ENCODE peak calls at places on chromosomes 16 and 17, in nine cellular contexts. One of them, this sample, is unnamed. For H3K4me1, the result is how much of the 10 kb centered on the place peaks cover.

GRCh38 chr17:10513284-10514067 is 4.9 kb downstream of the MYH1 start:
- DNase-seq in adrenal gland: no peak
- DNase-seq in thyroid gland: no peak
- DNase-seq in body of pancreas: no peak
- DNase-seq in HCT116: no peak
- DNase-seq in heart left ventricle: no peak
- DNase-seq in endothelial cell of umbilical vein: no peak
- DNase-seq in Peyer's patch: no peak
- DNase-seq in ovary: no peak
- DNase-seq in this sample: peak

GRCh38 chr16:142405-142804 is 3.9 kb upstream of the NPRL3 start:
- DNase-seq in body of pancreas: no peak
- DNase-seq in ovary: no peak
- DNase-seq in HCT116: no peak
- DNase-seq in endothelial cell of umbilical vein: no peak
- DNase-seq in thyroid gland: no peak
- DNase-seq in heart left ventricle: no peak
- DNase-seq in adrenal gland: no peak
- DNase-seq in Peyer's patch: no peak
- DNase-seq in this sample: no peak

GRCh38 chr17:62064791-62065563 is at the start of gene MED13:
- DNase-seq in Peyer's patch: peak
- DNase-seq in HCT116: no peak
- DNase-seq in ovary: peak
- DNase-seq in adrenal gland: peak
- DNase-seq in endothelial cell of umbilical vein: peak
- DNase-seq in heart left ventricle: peak
- DNase-seq in thyroid gland: peak
- DNase-seq in body of pancreas: peak
- DNase-seq in this sample: peak

GRCh38 chr16:19419691-19420060 is 2.0 kb downstream of the TMC5 start:
- DNase-seq in ovary: no peak
- DNase-seq in body of pancreas: no peak
- DNase-seq in Peyer's patch: peak
- DNase-seq in HCT116: peak
- DNase-seq in adrenal gland: no peak
- DNase-seq in thyroid gland: no peak
- DNase-seq in heart left ventricle: no peak
- DNase-seq in endothelial cell of umbilical vein: no peak
- DNase-seq in this sample: no peak

GRCh38 chr17:2064511-2064910 is 9.6 kb downstream of the HIC1 start:
- DNase-seq in endothelial cell of umbilical vein: no peak
- DNase-seq in thyroid gland: no peak
- DNase-seq in HCT116: no peak
- DNase-seq in body of pancreas: no peak
- DNase-seq in ovary: no peak
- DNase-seq in heart left ventricle: no peak
- DNase-seq in Peyer's patch: peak
- DNase-seq in adrenal gland: no peak
- DNase-seq in this sample: no peak

GRCh38 chr16:51393381-51394005 is 242.4 kb upstream of the SALL1 start:
- DNase-seq in Peyer's patch: no peak
- DNase-seq in HCT116: no peak
- DNase-seq in ovary: no peak
- DNase-seq in body of pancreas: no peak
- DNase-seq in heart left ventricle: no peak
- DNase-seq in endothelial cell of umbilical vein: peak
- DNase-seq in adrenal gland: no peak
- DNase-seq in thyroid gland: no peak
- DNase-seq in this sample: no peak

GRCh38 chr16:30886145-30886544 is 7.7 kb downstream of the BCL7C start:
- DNase-seq in endothelial cell of umbilical vein: no peak
- DNase-seq in body of pancreas: no peak
- DNase-seq in HCT116: no peak
- DNase-seq in ovary: no peak
- DNase-seq in heart left ventricle: no peak
- DNase-seq in adrenal gland: no peak
- DNase-seq in Peyer's patch: no peak
- DNase-seq in thyroid gland: no peak
- DNase-seq in this sample: no peak

GRCh38 chr16:11914759-11915643 is 755 bp downstream of the GSPT1 start:
- DNase-seq in Peyer's patch: peak
- DNase-seq in thyroid gland: peak
- DNase-seq in endothelial cell of umbilical vein: peak
- DNase-seq in ovary: peak
- DNase-seq in HCT116: no peak
- DNase-seq in heart left ventricle: peak
- DNase-seq in body of pancreas: peak
- DNase-seq in adrenal gland: peak
- DNase-seq in this sample: peak

DNA sequence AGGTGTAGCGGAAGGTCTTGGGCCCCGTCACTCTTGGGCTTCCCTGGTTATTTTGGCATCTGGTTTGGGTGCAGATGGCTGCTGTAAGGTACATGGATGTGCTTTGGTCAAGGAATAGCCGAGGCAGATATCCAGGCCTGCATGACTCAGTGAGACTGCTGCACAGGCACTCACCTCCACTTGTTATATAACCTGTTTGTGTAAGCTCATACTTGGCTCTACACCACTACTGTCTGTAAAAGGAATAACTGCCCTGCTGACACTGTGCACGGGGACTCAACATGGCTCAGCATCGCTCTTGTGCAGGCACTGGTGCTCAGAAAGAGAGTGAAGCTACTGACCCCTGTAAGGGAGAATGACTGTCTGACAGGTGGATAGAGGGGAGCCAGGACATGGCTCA is 42.3 kb upstream of the ARL4D start:
- DNase-seq in body of pancreas: no peak
- DNase-seq in ovary: no peak
- DNase-seq in HCT116: no peak
- DNase-seq in heart left ventricle: no peak
- DNase-seq in Peyer's patch: no peak
- DNase-seq in thyroid gland: no peak
- DNase-seq in endothelial cell of umbilical vein: no peak
- DNase-seq in adrenal gland: no peak
- DNase-seq in this sample: no peak
- H3K4me1 ChIP-seq in body of pancreas: under half
- H3K4me1 ChIP-seq in ovary: under half
- H3K4me1 ChIP-seq in HCT116: under half
- H3K4me1 ChIP-seq in heart left ventricle: under half
- H3K4me1 ChIP-seq in Peyer's patch: under half
- H3K4me1 ChIP-seq in thyroid gland: under half
- H3K4me1 ChIP-seq in endothelial cell of umbilical vein: under half
- H3K4me1 ChIP-seq in adrenal gland: under half
- H3K4me1 ChIP-seq in this sample: under half

DNA sequence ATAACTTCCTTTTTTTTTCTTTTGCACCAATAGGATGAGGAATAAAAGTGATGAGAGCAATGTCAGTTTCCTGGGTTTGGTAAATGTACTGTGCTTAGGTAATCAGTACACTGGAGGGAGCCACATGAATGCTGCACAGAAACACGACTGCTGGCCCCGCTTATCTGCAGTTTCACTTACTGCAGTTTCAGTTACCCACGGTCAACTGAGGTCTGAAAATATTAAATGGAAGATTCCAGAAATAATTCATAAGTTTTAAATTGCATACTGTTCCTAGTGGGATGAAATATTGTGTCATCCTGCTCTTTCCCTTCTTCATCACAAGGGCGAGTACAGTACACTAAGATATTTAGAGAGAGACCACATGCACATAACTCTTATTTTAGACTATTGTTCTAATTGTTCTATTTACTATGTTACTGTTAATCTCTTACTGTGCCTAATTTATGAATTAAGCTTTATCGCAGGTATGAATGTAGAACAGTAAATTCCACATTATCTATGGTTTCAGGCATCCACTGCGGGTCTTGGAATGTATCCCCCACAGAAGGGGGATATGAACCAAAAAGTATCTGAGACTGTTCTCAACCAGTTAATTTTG is 6.4 kb upstream of the LGALS3BP start:
- DNase-seq in HCT116: no peak
- DNase-seq in heart left ventricle: no peak
- DNase-seq in ovary: no peak
- DNase-seq in body of pancreas: peak
- DNase-seq in adrenal gland: peak
- DNase-seq in Peyer's patch: no peak
- DNase-seq in endothelial cell of umbilical vein: peak
- DNase-seq in thyroid gland: no peak
- DNase-seq in this sample: no peak
- TF ChIP-seq CTCF in HCT116: no peak
- TF ChIP-seq CTCF in heart left ventricle: peak
- TF ChIP-seq CTCF in ovary: peak
- TF ChIP-seq CTCF in body of pancreas: no peak
- TF ChIP-seq CTCF in adrenal gland: peak
- TF ChIP-seq CTCF in Peyer's patch: no peak
- TF ChIP-seq CTCF in endothelial cell of umbilical vein: peak
- TF ChIP-seq CTCF in thyroid gland: no peak
- TF ChIP-seq CTCF in this sample: no peak

GRCh38 chr16:85923153-85924021 is 24.4 kb downstream of the IRF8 start:
- DNase-seq in heart left ventricle: no peak
- DNase-seq in Peyer's patch: no peak
- DNase-seq in thyroid gland: no peak
- DNase-seq in body of pancreas: no peak
- DNase-seq in endothelial cell of umbilical vein: no peak
- DNase-seq in HCT116: no peak
- DNase-seq in adrenal gland: no peak
- DNase-seq in ovary: peak
- DNase-seq in this sample: no peak

GRCh38 chr16:85927938-85928337 is 29.0 kb downstream of the IRF8 start:
- DNase-seq in HCT116: no peak
- DNase-seq in adrenal gland: no peak
- DNase-seq in body of pancreas: no peak
- DNase-seq in endothelial cell of umbilical vein: no peak
- DNase-seq in thyroid gland: no peak
- DNase-seq in Peyer's patch: no peak
- DNase-seq in ovary: no peak
- DNase-seq in heart left ventricle: no peak
- DNase-seq in this sample: no peak

GRCh38 chr16:85926370-85926769 is 27.4 kb downstream of the IRF8 start:
- DNase-seq in endothelial cell of umbilical vein: no peak
- DNase-seq in heart left ventricle: no peak
- DNase-seq in body of pancreas: no peak
- DNase-seq in adrenal gland: no peak
- DNase-seq in thyroid gland: no peak
- DNase-seq in Peyer's patch: no peak
- DNase-seq in HCT116: no peak
- DNase-seq in ovary: no peak
- DNase-seq in this sample: no peak

GRCh38 chr16:85927326-85927725 is 28.4 kb downstream of the IRF8 start:
- DNase-seq in Peyer's patch: no peak
- DNase-seq in HCT116: no peak
- DNase-seq in adrenal gland: no peak
- DNase-seq in heart left ventricle: no peak
- DNase-seq in thyroid gland: no peak
- DNase-seq in ovary: no peak
- DNase-seq in body of pancreas: no peak
- DNase-seq in endothelial cell of umbilical vein: no peak
- DNase-seq in this sample: no peak

GRCh38 chr16:85924675-85925074 is 25.7 kb downstream of the IRF8 start:
- DNase-seq in ovary: no peak
- DNase-seq in HCT116: no peak
- DNase-seq in heart left ventricle: no peak
- DNase-seq in Peyer's patch: no peak
- DNase-seq in endothelial cell of umbilical vein: no peak
- DNase-seq in adrenal gland: no peak
- DNase-seq in body of pancreas: no peak
- DNase-seq in thyroid gland: no peak
- DNase-seq in this sample: no peak
- TF ChIP-seq POLR2A in ovary: no peak
- TF ChIP-seq POLR2A in HCT116: no peak
- TF ChIP-seq POLR2A in heart left ventricle: no peak
- TF ChIP-seq POLR2A in Peyer's patch: no peak
- TF ChIP-seq POLR2A in endothelial cell of umbilical vein: no peak
- TF ChIP-seq POLR2A in adrenal gland: no peak
- TF ChIP-seq POLR2A in body of pancreas: no peak
- TF ChIP-seq POLR2A in thyroid gland: no peak
- TF ChIP-seq POLR2A in this sample: no peak

GRCh38 chr17:17700251-17700969 is 19.2 kb downstream of the RAI1 start:
- DNase-seq in ovary: no peak
- DNase-seq in thyroid gland: peak
- DNase-seq in heart left ventricle: no peak
- DNase-seq in adrenal gland: no peak
- DNase-seq in body of pancreas: peak
- DNase-seq in endothelial cell of umbilical vein: no peak
- DNase-seq in HCT116: no peak
- DNase-seq in Peyer's patch: no peak
- DNase-seq in this sample: no peak
- H3K4me1 ChIP-seq in ovary: under half
- H3K4me1 ChIP-seq in thyroid gland: half or more
- H3K4me1 ChIP-seq in heart left ventricle: half or more
- H3K4me1 ChIP-seq in adrenal gland: under half
- H3K4me1 ChIP-seq in body of pancreas: half or more
- H3K4me1 ChIP-seq in endothelial cell of umbilical vein: under half
- H3K4me1 ChIP-seq in HCT116: under half
- H3K4me1 ChIP-seq in Peyer's patch: half or more
- H3K4me1 ChIP-seq in this sample: half or more